ENCODE peak calls at places on chromosomes 2 and 18, in ten cellular contexts. One of them, this sample, is unnamed.

GRCh38 chr2:75424936-75425619 is 135.7 kb downstream of the EVA1A start:
- DNase-seq in fibroblast of mammary gland: peak; percentile 37
- DNase-seq in neural crest cell: no peak
- DNase-seq in left ventricle myocardium inferior: no peak
- DNase-seq in foreskin fibroblast: peak; percentile 4
- DNase-seq in GM12865: no peak
- DNase-seq in HFFc6: peak; percentile 19
- DNase-seq in colonic mucosa: no peak
- DNase-seq in Calu3: no peak
- DNase-seq in stomach: no peak
- DNase-seq in this sample: no peak

GRCh38 chr2:109175350-109175678 is 46.3 kb downstream of the SH3RF3 start:
- DNase-seq in fibroblast of mammary gland: no peak
- DNase-seq in colonic mucosa: no peak
- DNase-seq in foreskin fibroblast: no peak
- DNase-seq in HFFc6: no peak
- DNase-seq in GM12865: no peak
- DNase-seq in neural crest cell: no peak
- DNase-seq in left ventricle myocardium inferior: no peak
- DNase-seq in stomach: no peak
- DNase-seq in Calu3: no peak
- DNase-seq in this sample: no peak

GRCh38 chr2:240140511-240140910 is at the start of gene OTOS:
- DNase-seq in Calu3: no peak
- DNase-seq in fibroblast of mammary gland: no peak
- DNase-seq in stomach: no peak
- DNase-seq in left ventricle myocardium inferior: no peak
- DNase-seq in GM12865: no peak
- DNase-seq in colonic mucosa: no peak
- DNase-seq in neural crest cell: no peak
- DNase-seq in HFFc6: no peak
- DNase-seq in foreskin fibroblast: no peak
- DNase-seq in this sample: no peak

GRCh38 chr2:119064567-119064966 is 94.0 kb downstream of the C1QL2 start:
- DNase-seq in GM12865: no peak
- DNase-seq in left ventricle myocardium inferior: no peak
- DNase-seq in foreskin fibroblast: peak; percentile 10
- DNase-seq in stomach: no peak
- DNase-seq in neural crest cell: no peak
- DNase-seq in colonic mucosa: no peak
- DNase-seq in Calu3: no peak
- DNase-seq in HFFc6: no peak
- DNase-seq in fibroblast of mammary gland: peak; percentile 5
- DNase-seq in this sample: no peak

GRCh38 chr2:71727562-71727961 is 274.2 kb downstream of the DYSF start:
- DNase-seq in left ventricle myocardium inferior: no peak
- DNase-seq in fibroblast of mammary gland: no peak
- DNase-seq in neural crest cell: no peak
- DNase-seq in Calu3: no peak
- DNase-seq in HFFc6: no peak
- DNase-seq in colonic mucosa: no peak
- DNase-seq in foreskin fibroblast: no peak
- DNase-seq in stomach: no peak
- DNase-seq in GM12865: no peak
- DNase-seq in this sample: no peak

GRCh38 chr2:72367530-72368225 is 220.0 kb upstream of the CYP26B1 start:
- DNase-seq in HFFc6: peak; percentile 95
- DNase-seq in stomach: peak; percentile 74
- DNase-seq in Calu3: peak; percentile 77
- DNase-seq in colonic mucosa: peak; percentile 18
- DNase-seq in fibroblast of mammary gland: peak; percentile 91
- DNase-seq in GM12865: no peak
- DNase-seq in left ventricle myocardium inferior: peak; percentile 43
- DNase-seq in foreskin fibroblast: peak; percentile 94
- DNase-seq in neural crest cell: no peak
- DNase-seq in this sample: no peak

GRCh38 chr2:222492683-222493082 is 68.3 kb downstream of the SGPP2 start:
- DNase-seq in colonic mucosa: peak; percentile 73
- DNase-seq in stomach: no peak
- DNase-seq in Calu3: no peak
- DNase-seq in foreskin fibroblast: no peak
- DNase-seq in neural crest cell: no peak
- DNase-seq in HFFc6: no peak
- DNase-seq in fibroblast of mammary gland: no peak
- DNase-seq in GM12865: no peak
- DNase-seq in left ventricle myocardium inferior: no peak
- DNase-seq in this sample: no peak

GRCh38 chr2:235106874-235107639 is 155.2 kb downstream of the SH3BP4 start:
- DNase-seq in GM12865: peak; percentile 28
- DNase-seq in foreskin fibroblast: peak; percentile 87
- DNase-seq in colonic mucosa: peak; percentile 70
- DNase-seq in neural crest cell: peak; percentile 64
- DNase-seq in Calu3: peak; percentile 68
- DNase-seq in fibroblast of mammary gland: peak; percentile 75
- DNase-seq in left ventricle myocardium inferior: peak; percentile 63
- DNase-seq in HFFc6: peak; percentile 63
- DNase-seq in stomach: peak; percentile 69
- DNase-seq in this sample: peak; percentile 32

GRCh38 chr18:9926223-9926894 is 12.5 kb downstream of the VAPA start:
- DNase-seq in neural crest cell: no peak
- DNase-seq in stomach: no peak
- DNase-seq in colonic mucosa: no peak
- DNase-seq in foreskin fibroblast: no peak
- DNase-seq in HFFc6: no peak
- DNase-seq in left ventricle myocardium inferior: no peak
- DNase-seq in GM12865: no peak
- DNase-seq in Calu3: no peak
- DNase-seq in fibroblast of mammary gland: no peak
- DNase-seq in this sample: no peak

GRCh38 chr2:229728360-229728759 is 14.0 kb upstream of the DNER start:
- DNase-seq in colonic mucosa: no peak
- DNase-seq in GM12865: no peak
- DNase-seq in stomach: no peak
- DNase-seq in fibroblast of mammary gland: peak; percentile 32
- DNase-seq in left ventricle myocardium inferior: no peak
- DNase-seq in foreskin fibroblast: peak; percentile 31
- DNase-seq in neural crest cell: no peak
- DNase-seq in HFFc6: peak; percentile 52
- DNase-seq in Calu3: no peak
- DNase-seq in this sample: no peak

GRCh38 chr2:177393381-177393780 is 808 bp downstream of the AGPS start:
- DNase-seq in neural crest cell: no peak
- DNase-seq in left ventricle myocardium inferior: no peak
- DNase-seq in colonic mucosa: peak; percentile 57
- DNase-seq in GM12865: peak; percentile 35
- DNase-seq in Calu3: peak; percentile 4
- DNase-seq in fibroblast of mammary gland: no peak
- DNase-seq in HFFc6: no peak
- DNase-seq in stomach: no peak
- DNase-seq in foreskin fibroblast: peak; percentile 22
- DNase-seq in this sample: peak; percentile 42

GRCh38 chr2:200728630-200729029 is 83.1 kb upstream of the BZW1 start:
- DNase-seq in colonic mucosa: no peak
- DNase-seq in Calu3: no peak
- DNase-seq in GM12865: no peak
- DNase-seq in HFFc6: no peak
- DNase-seq in neural crest cell: no peak
- DNase-seq in stomach: no peak
- DNase-seq in left ventricle myocardium inferior: no peak
- DNase-seq in fibroblast of mammary gland: peak; percentile 78
- DNase-seq in foreskin fibroblast: peak; percentile 49
- DNase-seq in this sample: no peak

GRCh38 chr2:119700866-119701265 is 21.9 kb downstream of the TMEM177 start:
- DNase-seq in left ventricle myocardium inferior: no peak
- DNase-seq in neural crest cell: no peak
- DNase-seq in colonic mucosa: no peak
- DNase-seq in stomach: no peak
- DNase-seq in fibroblast of mammary gland: no peak
- DNase-seq in Calu3: no peak
- DNase-seq in HFFc6: no peak
- DNase-seq in foreskin fibroblast: no peak
- DNase-seq in GM12865: no peak
- DNase-seq in this sample: no peak

GRCh38 chr2:232367591-232368233 is 10.8 kb upstream of the ALPP start:
- DNase-seq in stomach: no peak
- DNase-seq in neural crest cell: no peak
- DNase-seq in fibroblast of mammary gland: no peak
- DNase-seq in HFFc6: no peak
- DNase-seq in colonic mucosa: no peak
- DNase-seq in left ventricle myocardium inferior: no peak
- DNase-seq in Calu3: no peak
- DNase-seq in GM12865: no peak
- DNase-seq in foreskin fibroblast: no peak
- DNase-seq in this sample: no peak

GRCh38 chr2:221705478-221705877 is 133.4 kb upstream of the EPHA4 start:
- DNase-seq in colonic mucosa: no peak
- DNase-seq in Calu3: no peak
- DNase-seq in fibroblast of mammary gland: no peak
- DNase-seq in HFFc6: no peak
- DNase-seq in GM12865: no peak
- DNase-seq in stomach: no peak
- DNase-seq in neural crest cell: no peak
- DNase-seq in left ventricle myocardium inferior: no peak
- DNase-seq in foreskin fibroblast: no peak
- DNase-seq in this sample: no peak

GRCh38 chr2:71892896-71893295 is 254.8 kb downstream of the CYP26B1 start:
- DNase-seq in fibroblast of mammary gland: no peak
- DNase-seq in colonic mucosa: no peak
- DNase-seq in Calu3: no peak
- DNase-seq in neural crest cell: no peak
- DNase-seq in foreskin fibroblast: no peak
- DNase-seq in left ventricle myocardium inferior: no peak
- DNase-seq in HFFc6: no peak
- DNase-seq in GM12865: no peak
- DNase-seq in stomach: no peak
- DNase-seq in this sample: no peak

GRCh38 chr18:28099237-28099636 is 77.7 kb downstream of the CDH2 start:
- DNase-seq in Calu3: no peak
- DNase-seq in neural crest cell: no peak
- DNase-seq in left ventricle myocardium inferior: no peak
- DNase-seq in foreskin fibroblast: no peak
- DNase-seq in stomach: no peak
- DNase-seq in GM12865: no peak
- DNase-seq in colonic mucosa: no peak
- DNase-seq in fibroblast of mammary gland: no peak
- DNase-seq in HFFc6: no peak
- DNase-seq in this sample: no peak

GRCh38 chr18:28091197-28091596 is 85.7 kb downstream of the CDH2 start:
- DNase-seq in neural crest cell: no peak
- DNase-seq in stomach: no peak
- DNase-seq in foreskin fibroblast: no peak
- DNase-seq in left ventricle myocardium inferior: no peak
- DNase-seq in GM12865: no peak
- DNase-seq in colonic mucosa: no peak
- DNase-seq in fibroblast of mammary gland: no peak
- DNase-seq in Calu3: no peak
- DNase-seq in HFFc6: no peak
- DNase-seq in this sample: no peak

GRCh38 chr18:28095041-28095440 is 81.9 kb downstream of the CDH2 start:
- DNase-seq in foreskin fibroblast: peak; percentile 52
- DNase-seq in stomach: no peak
- DNase-seq in GM12865: no peak
- DNase-seq in fibroblast of mammary gland: peak; percentile 37
- DNase-seq in HFFc6: peak; percentile 68
- DNase-seq in neural crest cell: no peak
- DNase-seq in colonic mucosa: no peak
- DNase-seq in Calu3: no peak
- DNase-seq in left ventricle myocardium inferior: no peak
- DNase-seq in this sample: no peak

GRCh38 chr18:28095631-28096030 is 81.3 kb downstream of the CDH2 start:
- DNase-seq in GM12865: no peak
- DNase-seq in stomach: no peak
- DNase-seq in colonic mucosa: no peak
- DNase-seq in fibroblast of mammary gland: peak; percentile 49
- DNase-seq in HFFc6: no peak
- DNase-seq in neural crest cell: no peak
- DNase-seq in Calu3: no peak
- DNase-seq in foreskin fibroblast: no peak
- DNase-seq in left ventricle myocardium inferior: no peak
- DNase-seq in this sample: no peak
- TF ChIP-seq CTCF in GM12865: no peak
- TF ChIP-seq CTCF in stomach: no peak
- TF ChIP-seq CTCF in colonic mucosa: no peak
- TF ChIP-seq CTCF in fibroblast of mammary gland: no peak
- TF ChIP-seq CTCF in HFFc6: no peak
- TF ChIP-seq CTCF in neural crest cell: no peak
- TF ChIP-seq CTCF in Calu3: no peak
- TF ChIP-seq CTCF in foreskin fibroblast: no peak
- TF ChIP-seq CTCF in left ventricle myocardium inferior: no peak
- TF ChIP-seq CTCF in this sample: no peak

GRCh38 chr2:54387592-54387991 is 68.5 kb upstream of the SPTBN1 start:
- DNase-seq in stomach: no peak
- DNase-seq in foreskin fibroblast: no peak
- DNase-seq in HFFc6: no peak
- DNase-seq in Calu3: no peak
- DNase-seq in fibroblast of mammary gland: peak; percentile 33
- DNase-seq in GM12865: no peak
- DNase-seq in left ventricle myocardium inferior: no peak
- DNase-seq in neural crest cell: no peak
- DNase-seq in colonic mucosa: no peak
- DNase-seq in this sample: no peak
- TF ChIP-seq CTCF in stomach: no peak
- TF ChIP-seq CTCF in foreskin fibroblast: no peak
- TF ChIP-seq CTCF in HFFc6: no peak
- TF ChIP-seq CTCF in Calu3: no peak
- TF ChIP-seq CTCF in fibroblast of mammary gland: no peak
- TF ChIP-seq CTCF in GM12865: no peak
- TF ChIP-seq CTCF in left ventricle myocardium inferior: no peak
- TF ChIP-seq CTCF in neural crest cell: no peak
- TF ChIP-seq CTCF in colonic mucosa: no peak
- TF ChIP-seq CTCF in this sample: no peak

DNA sequence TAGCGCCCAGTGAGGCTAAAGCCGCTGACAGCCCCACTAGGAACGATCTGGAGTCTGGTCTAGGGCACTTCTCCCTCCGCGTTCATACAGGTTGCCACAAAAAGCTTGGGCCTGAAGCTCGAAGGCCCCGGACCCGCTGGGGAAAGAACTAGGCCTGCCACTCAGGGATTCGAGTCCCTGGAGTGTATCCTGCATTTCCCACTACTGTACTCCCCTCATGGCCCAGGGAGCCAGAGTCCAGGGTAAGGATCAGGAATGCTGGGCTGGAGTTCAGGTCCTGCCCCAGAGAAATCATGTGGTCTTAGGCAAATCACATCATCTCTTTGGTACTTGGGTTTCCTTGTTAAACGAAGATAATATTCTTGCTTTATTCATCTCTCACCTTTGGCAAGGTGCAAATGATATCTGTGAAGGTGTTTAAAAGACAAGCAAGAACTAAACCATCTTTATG is 1.4 kb upstream of the ZFP36L2 start:
- DNase-seq in left ventricle myocardium inferior: no peak
- DNase-seq in stomach: no peak
- DNase-seq in colonic mucosa: no peak
- DNase-seq in foreskin fibroblast: no peak
- DNase-seq in fibroblast of mammary gland: peak; percentile 72
- DNase-seq in Calu3: no peak
- DNase-seq in GM12865: no peak
- DNase-seq in HFFc6: no peak
- DNase-seq in neural crest cell: no peak
- DNase-seq in this sample: peak; percentile 65
- TF ChIP-seq CTCF in left ventricle myocardium inferior: no peak
- TF ChIP-seq CTCF in stomach: no peak
- TF ChIP-seq CTCF in colonic mucosa: peak; percentile 0
- TF ChIP-seq CTCF in foreskin fibroblast: peak; percentile 27
- TF ChIP-seq CTCF in fibroblast of mammary gland: peak; percentile 31
- TF ChIP-seq CTCF in Calu3: no peak
- TF ChIP-seq CTCF in GM12865: no peak
- TF ChIP-seq CTCF in HFFc6: peak; percentile 3
- TF ChIP-seq CTCF in neural crest cell: no peak
- TF ChIP-seq CTCF in this sample: peak; percentile 17

GRCh38 chr2:207046642-207047213 is 107.4 kb downstream of the CPO start:
- DNase-seq in fibroblast of mammary gland: peak; percentile 38
- DNase-seq in GM12865: peak; percentile 29
- DNase-seq in colonic mucosa: no peak
- DNase-seq in HFFc6: no peak
- DNase-seq in left ventricle myocardium inferior: no peak
- DNase-seq in stomach: no peak
- DNase-seq in foreskin fibroblast: peak; percentile 47
- DNase-seq in neural crest cell: no peak
- DNase-seq in Calu3: no peak
- DNase-seq in this sample: no peak
- TF ChIP-seq CTCF in fibroblast of mammary gland: no peak
- TF ChIP-seq CTCF in GM12865: peak; percentile 3
- TF ChIP-seq CTCF in colonic mucosa: no peak
- TF ChIP-seq CTCF in HFFc6: no peak
- TF ChIP-seq CTCF in left ventricle myocardium inferior: peak; percentile 55
- TF ChIP-seq CTCF in stomach: no peak
- TF ChIP-seq CTCF in foreskin fibroblast: peak; percentile 6
- TF ChIP-seq CTCF in neural crest cell: no peak
- TF ChIP-seq CTCF in Calu3: no peak
- TF ChIP-seq CTCF in this sample: no peak

This sample was measured in GM20000.